ENCODE peak calls at places on chromosome 5, in seven cellular contexts. J, B, S, N, D, Q and A are unnamed samples.

GRCh38 chr5:84274585-84275468 is 109.9 kb downstream of the EDIL3 start:
- DNase-seq in Q (no peak), B (no peak), D (no peak), J (peak; percentile 4), N (peak; percentile 28), S (peak; percentile 39), A (peak; percentile 48)

GRCh38 chr5:151029856-151030336 is 9.5 kb downstream of the GPX3 start:
- DNase-seq in D (no peak), Q (no peak), S (no peak), N (no peak), B (no peak), J (no peak), A (no peak)

GRCh38 chr5:150672237-150672883 is 11.3 kb downstream of the MYOZ3 start:
- DNase-seq in S (peak; percentile 50), B (peak; percentile 89), Q (peak; percentile 19), J (no peak), N (no peak), D (peak; percentile 58), A (peak; percentile 93)

GRCh38 chr5:127423173-127423798 is 94.2 kb upstream of the PRRC1 start:
- DNase-seq in J (no peak), Q (no peak), N (no peak), B (no peak), S (no peak), D (no peak), A (no peak)

GRCh38 chr5:113489299-113489698 is 1.0 kb upstream of the MCC start:
- DNase-seq in B (no peak), J (no peak), S (peak; percentile 99), Q (peak; percentile 24), N (peak; percentile 99), D (no peak), A (no peak)

GRCh38 chr5:122775713-122776084 is 819 bp downstream of the SNX2 start:
- DNase-seq in S (no peak), B (no peak), D (no peak), Q (no peak), J (no peak), N (no peak), A (no peak)

GRCh38 chr5:148687427-148687826 is 33.1 kb upstream of the HTR4 start:
- DNase-seq in N (peak; percentile 13), Q (peak; percentile 22), J (no peak), S (peak; percentile 9), B (peak; percentile 72), D (peak; percentile 23), A (peak; percentile 91)

GRCh38 chr5:97164846-97165245 is 18.2 kb downstream of the RIOK2 start:
- DNase-seq in N (peak; percentile 50), B (no peak), S (no peak), D (no peak), Q (no peak), J (no peak), A (no peak)

GRCh38 chr5:142280066-142281011 is 44.5 kb downstream of the SPRY4 start:
- DNase-seq in B (peak; percentile 96), D (no peak), J (peak; percentile 67), N (peak; percentile 79), S (peak; percentile 98), Q (peak; percentile 79), A (peak; percentile 99)

GRCh38 chr5:119290607-119291006 is 65.2 kb upstream of the TNFAIP8 start:
- DNase-seq in N (no peak), J (no peak), Q (no peak), B (no peak), D (no peak), S (no peak), A (no peak)

GRCh38 chr5:123875444-123876264 is 363.7 kb downstream of the CSNK1G3 start:
- DNase-seq in Q (no peak), B (peak; percentile 80), J (peak; percentile 50), S (peak; percentile 51), D (no peak), N (no peak), A (peak; percentile 93)

GRCh38 chr5:320524-321232 is 836 bp upstream of the AHRR start:
- DNase-seq in N (no peak), J (no peak), Q (no peak), S (no peak), D (no peak), B (no peak), A (no peak)

GRCh38 chr5:141186897-141187512 is at the start of gene PCDHB9:
- DNase-seq in D (no peak), J (no peak), N (peak; percentile 8), B (peak; percentile 59), Q (no peak), S (peak; percentile 32), A (peak; percentile 73)

GRCh38 chr5:155605898-155606297 is 592.3 kb downstream of the KIF4B start:
- DNase-seq in Q (no peak), S (no peak), D (no peak), J (no peak), B (no peak), N (no peak), A (no peak)

GRCh38 chr5:113425909-113426308 is 8.9 kb downstream of the TSSK1B start:
- DNase-seq in N (no peak), D (no peak), B (no peak), J (no peak), Q (peak; percentile 35), S (no peak), A (peak; percentile 23)

GRCh38 chr5:127998950-127999349 is 84.6 kb upstream of the SLC12A2 start:
- DNase-seq in S (no peak), D (no peak), N (no peak), Q (no peak), B (no peak), J (no peak), A (no peak)

GRCh38 chr5:142726188-142726731 is 40.4 kb upstream of the FGF1 start:
- DNase-seq in Q (no peak), S (peak; percentile 65), D (no peak), J (no peak), B (no peak), N (peak; percentile 91), A (peak; percentile 40)

GRCh38 chr5:136027316-136027715 is 1.5 kb upstream of the TGFBI start:
- DNase-seq in B (no peak), N (no peak), D (no peak), S (no peak), Q (no peak), J (no peak), A (no peak)

GRCh38 chr5:95748133-95748532 is 17.0 kb downstream of the RHOBTB3 start:
- DNase-seq in S (no peak), N (no peak), J (no peak), D (no peak), B (no peak), Q (no peak), A (no peak)

GRCh38 chr5:40973364-40974004 is 64.2 kb downstream of the C7 start:
- DNase-seq in N (no peak), Q (no peak), S (no peak), J (no peak), B (no peak), D (no peak), A (no peak)

GRCh38 chr5:40976836-40977235 is 67.5 kb downstream of the C7 start:
- DNase-seq in J (no peak), Q (no peak), N (no peak), S (no peak), B (no peak), D (no peak), A (no peak)

GRCh38 chr5:40972434-40972833 is 63.1 kb downstream of the C7 start:
- DNase-seq in J (no peak), S (no peak), N (no peak), B (no peak), Q (no peak), D (no peak), A (no peak)
- H2BK120ac ChIP-seq in J (no peak overlapping the region), S (no peak overlapping the region), N (no peak overlapping the region), B (no peak overlapping the region), Q (no peak overlapping the region), D (no peak overlapping the region), A (no peak overlapping the region)

DNA sequence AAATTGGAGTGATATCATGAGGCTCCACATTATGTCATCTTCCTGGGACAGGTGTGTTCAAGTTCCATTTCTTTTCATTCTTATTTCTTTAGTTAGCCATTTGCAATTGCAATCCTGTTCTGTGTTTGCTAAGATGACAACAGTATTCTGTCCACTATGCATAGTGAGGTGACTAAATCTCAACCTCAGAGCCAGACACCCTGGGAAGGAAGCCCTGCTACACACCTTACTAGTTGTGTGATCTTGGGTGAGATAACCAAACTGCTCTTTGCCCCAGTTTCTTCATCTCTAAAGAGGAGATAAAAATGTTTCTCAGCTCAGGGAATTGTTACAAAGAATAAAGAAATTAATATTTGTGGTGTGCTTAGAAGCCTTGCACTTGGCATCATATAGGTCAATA is 215.1 kb upstream of the RPS23 start:
- DNase-seq in B (no peak), J (no peak), Q (no peak), N (no peak), D (no peak), S (no peak), A (no peak)
- H2BK120ac ChIP-seq in B (no peak overlapping the region), J (no peak overlapping the region), Q (no peak overlapping the region), N (no peak overlapping the region), D (no peak overlapping the region), S (no peak overlapping the region), A (no peak overlapping the region)

GRCh38 chr5:53972314-53972713 is 338.1 kb downstream of the ARL15 start:
- DNase-seq in N (no peak), J (no peak), B (no peak), Q (no peak), D (no peak), S (no peak), A (no peak)
- H2BK120ac ChIP-seq in N (no peak overlapping the region), J (no peak overlapping the region), B (no peak overlapping the region), Q (no peak overlapping the region), D (no peak overlapping the region), S (no peak overlapping the region), A (no peak overlapping the region)

GRCh38 chr5:82365026-82365425 is 86.9 kb upstream of the RPS23 start:
- DNase-seq in Q (no peak), N (no peak), J (no peak), S (no peak), D (no peak), B (no peak), A (no peak)
- H2BK120ac ChIP-seq in Q (no peak overlapping the region), N (peak overlapping the region; percentile 85), J (no peak overlapping the region), S (no peak overlapping the region), D (no peak overlapping the region), B (no peak overlapping the region), A (no peak overlapping the region)

DNA sequence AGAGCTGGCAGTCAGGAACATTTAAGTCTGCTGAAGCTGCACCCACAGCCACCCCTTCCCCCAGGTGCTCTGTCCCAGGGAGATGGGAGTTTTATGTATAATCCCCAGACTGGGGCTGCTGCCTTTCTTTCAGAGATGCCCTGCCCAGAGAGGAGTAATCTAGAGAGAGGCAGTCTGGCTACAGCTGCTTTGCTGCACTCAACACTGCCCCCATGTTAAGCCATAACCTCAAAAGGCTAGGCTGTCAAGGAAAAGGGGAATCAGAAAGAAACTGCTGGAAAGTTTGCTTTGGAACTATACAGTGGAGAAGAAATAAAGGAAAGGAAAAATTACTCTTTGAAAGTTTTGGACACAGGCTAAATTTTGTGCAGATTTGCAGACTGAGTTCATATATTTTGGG is 127.2 kb downstream of the MACIR start:
- DNase-seq in Q (no peak), N (no peak), J (no peak), D (no peak), B (no peak), S (no peak), A (no peak)
- H2BK120ac ChIP-seq in Q (no peak overlapping the region), N (no peak overlapping the region), J (no peak overlapping the region), D (no peak overlapping the region), B (no peak overlapping the region), S (no peak overlapping the region), A (no peak overlapping the region)